ENCODE peak calls at places on chromosomes 3 and 15, in four cellular contexts. S is T-helper 2 cell, Y is NCI-H1694, F is endothelial cell. L is an unnamed sample.

GRCh38 chr3:124033360-124034015 is 41.6 kb upstream of the ROPN1 start:
- DNase-seq in F (no peak), S (no peak), Y (no peak), L (no peak)

GRCh38 chr3:132318451-132318850 is 1.2 kb downstream of the ACP3 start:
- DNase-seq in Y (no peak), S (no peak), F (no peak), L (no peak)

GRCh38 chr15:72231847-72232461 is 964 bp upstream of the PKM start:
- DNase-seq in F (no peak), S (peak; percentile 57), Y (peak; percentile 50), L (peak; percentile 47)

GRCh38 chr3:159782724-159783421 is 205.8 kb upstream of the IL12A start:
- DNase-seq in F (no peak), S (no peak), Y (no peak), L (no peak)

GRCh38 chr3:45613781-45614180 is 19.2 kb downstream of the LIMD1 start:
- DNase-seq in S (no peak), F (no peak), Y (no peak), L (no peak)

GRCh38 chr15:68022061-68022460 is 32.1 kb upstream of the PIAS1 start:
- DNase-seq in F (no peak), S (no peak), Y (no peak), L (no peak)

GRCh38 chr3:177195941-177196472 is 1.3 kb downstream of the TBL1XR1 start:
- DNase-seq in S (no peak), F (no peak), Y (no peak), L (no peak)

GRCh38 chr3:8441969-8442559 is 59.6 kb upstream of the LMCD1 start:
- DNase-seq in Y (no peak), S (no peak), F (peak; percentile 51), L (no peak)

GRCh38 chr15:75339531-75340240 is 3.8 kb downstream of the COMMD4 start:
- DNase-seq in F (no peak), S (no peak), Y (no peak), L (no peak)

GRCh38 chr3:124415471-124415960 is 314.7 kb upstream of the UMPS start:
- DNase-seq in Y (no peak), F (no peak), S (no peak), L (no peak)

GRCh38 chr15:47390208-47390765 is 327.0 kb upstream of the SEMA6D start:
- DNase-seq in F (no peak), S (no peak), Y (no peak), L (no peak)

GRCh38 chr3:60202052-60202753 is 1049.0 kb downstream of the FHIT start:
- DNase-seq in Y (no peak), S (no peak), F (no peak), L (no peak)

GRCh38 chr3:110881069-110881468 is 190.5 kb upstream of the NECTIN3 start:
- DNase-seq in Y (peak; percentile 82), S (no peak), F (no peak), L (no peak)

GRCh38 chr15:57861039-57861638 is 154.6 kb downstream of the POLR2M start:
- DNase-seq in F (peak; percentile 50), Y (peak; percentile 25), S (no peak), L (peak; percentile 15)

GRCh38 chr3:195696632-195697278 is 24.0 kb upstream of the MUC20 start:
- DNase-seq in Y (no peak), S (no peak), F (no peak), L (no peak)

GRCh38 chr3:9079674-9080073 is 116.4 kb upstream of the RAD18 start:
- DNase-seq in Y (no peak), S (no peak), F (no peak), L (no peak)

GRCh38 chr3:39762537-39762936 is 46.9 kb upstream of the MYRIP start:
- DNase-seq in Y (no peak), S (no peak), F (no peak), L (no peak)

L was measured in T-helper 1 cell.